ENCODE peak calls at places on chromosomes 5 and 9, in six cellular contexts. One of them, this sample, is unnamed.

GRCh38 chr5:31285025-31285424 is 91.5 kb downstream of the CDH6 start:
- DNase-seq in H1: no peak
- DNase-seq in left ventricle myocardium inferior: no peak
- DNase-seq in A549: no peak
- DNase-seq in K562: no peak
- DNase-seq in pancreas: no peak
- DNase-seq in this sample: no peak

GRCh38 chr5:167699434-167699833 is 592.0 kb upstream of the WWC1 start:
- DNase-seq in H1: no peak
- DNase-seq in left ventricle myocardium inferior: no peak
- DNase-seq in A549: peak
- DNase-seq in K562: no peak
- DNase-seq in pancreas: no peak
- DNase-seq in this sample: no peak

GRCh38 chr5:174008922-174009321 is 20.0 kb downstream of the C5orf47 start:
- DNase-seq in H1: no peak
- DNase-seq in left ventricle myocardium inferior: no peak
- DNase-seq in A549: no peak
- DNase-seq in K562: no peak
- DNase-seq in pancreas: no peak
- DNase-seq in this sample: no peak

GRCh38 chr5:150449491-150450339 is at the start of gene RPS14:
- DNase-seq in H1: peak
- DNase-seq in left ventricle myocardium inferior: peak
- DNase-seq in A549: peak
- DNase-seq in K562: peak
- DNase-seq in pancreas: peak
- DNase-seq in this sample: peak

GRCh38 chr5:44332360-44332971 is 56.8 kb downstream of the FGF10 start:
- DNase-seq in H1: no peak
- DNase-seq in left ventricle myocardium inferior: no peak
- DNase-seq in A549: peak
- DNase-seq in K562: peak
- DNase-seq in pancreas: no peak
- DNase-seq in this sample: no peak

GRCh38 chr9:2718001-2718697 is 839 bp downstream of the KCNV2 start:
- DNase-seq in H1: no peak
- DNase-seq in left ventricle myocardium inferior: no peak
- DNase-seq in A549: no peak
- DNase-seq in K562: no peak
- DNase-seq in pancreas: no peak
- DNase-seq in this sample: no peak

GRCh38 chr5:78077369-78078068 is 217.0 kb downstream of the AP3B1 start:
- DNase-seq in H1: no peak
- DNase-seq in left ventricle myocardium inferior: no peak
- DNase-seq in A549: no peak
- DNase-seq in K562: no peak
- DNase-seq in pancreas: no peak
- DNase-seq in this sample: no peak

GRCh38 chr9:135156525-135157510 is 69.3 kb downstream of the OLFM1 start:
- DNase-seq in H1: peak
- DNase-seq in left ventricle myocardium inferior: peak
- DNase-seq in A549: peak
- DNase-seq in K562: peak
- DNase-seq in pancreas: peak
- DNase-seq in this sample: no peak

GRCh38 chr9:130240410-130241197 is 25.0 kb upstream of the HMCN2 start:
- DNase-seq in H1: no peak
- DNase-seq in left ventricle myocardium inferior: peak
- DNase-seq in A549: peak
- DNase-seq in K562: peak
- DNase-seq in pancreas: peak
- DNase-seq in this sample: peak

GRCh38 chr9:131116281-131117101 is 8.9 kb upstream of the NUP214 start:
- DNase-seq in H1: no peak
- DNase-seq in left ventricle myocardium inferior: no peak
- DNase-seq in A549: no peak
- DNase-seq in K562: no peak
- DNase-seq in pancreas: no peak
- DNase-seq in this sample: no peak

GRCh38 chr5:79107020-79107796 is 4.4 kb upstream of the BHMT start:
- DNase-seq in H1: no peak
- DNase-seq in left ventricle myocardium inferior: no peak
- DNase-seq in A549: no peak
- DNase-seq in K562: no peak
- DNase-seq in pancreas: peak
- DNase-seq in this sample: no peak

GRCh38 chr5:17302138-17302537 is 84.7 kb downstream of the BASP1 start:
- DNase-seq in H1: no peak
- DNase-seq in left ventricle myocardium inferior: no peak
- DNase-seq in A549: peak
- DNase-seq in K562: no peak
- DNase-seq in pancreas: no peak
- DNase-seq in this sample: no peak

GRCh38 chr9:116791314-116791713 is 104.2 kb downstream of the TRIM32 start:
- DNase-seq in H1: no peak
- DNase-seq in left ventricle myocardium inferior: no peak
- DNase-seq in A549: no peak
- DNase-seq in K562: no peak
- DNase-seq in pancreas: no peak
- DNase-seq in this sample: no peak

GRCh38 chr5:102762095-102762534 is 7.0 kb downstream of the PAM start:
- DNase-seq in H1: no peak
- DNase-seq in left ventricle myocardium inferior: no peak
- DNase-seq in A549: no peak
- DNase-seq in K562: no peak
- DNase-seq in pancreas: no peak
- DNase-seq in this sample: no peak

GRCh38 chr5:38670878-38671277 is 114.4 kb upstream of the LIFR start:
- DNase-seq in H1: no peak
- DNase-seq in left ventricle myocardium inferior: no peak
- DNase-seq in A549: no peak
- DNase-seq in K562: no peak
- DNase-seq in pancreas: no peak
- DNase-seq in this sample: no peak

GRCh38 chr5:139711067-139711851 is 63.1 kb downstream of the CXXC5 start:
- DNase-seq in H1: peak
- DNase-seq in left ventricle myocardium inferior: peak
- DNase-seq in A549: peak
- DNase-seq in K562: peak
- DNase-seq in pancreas: peak
- DNase-seq in this sample: peak

GRCh38 chr5:1552469-1553255 is 28.9 kb upstream of the LPCAT1 start:
- DNase-seq in H1: peak
- DNase-seq in left ventricle myocardium inferior: peak
- DNase-seq in A549: no peak
- DNase-seq in K562: peak
- DNase-seq in pancreas: no peak
- DNase-seq in this sample: peak

GRCh38 chr9:27196383-27196782 is 87.4 kb downstream of the TEK start:
- DNase-seq in H1: no peak
- DNase-seq in left ventricle myocardium inferior: no peak
- DNase-seq in A549: no peak
- DNase-seq in K562: no peak
- DNase-seq in pancreas: no peak
- DNase-seq in this sample: no peak

GRCh38 chr5:91119265-91119664 is 263.9 kb downstream of the ARRDC3 start:
- DNase-seq in H1: no peak
- DNase-seq in left ventricle myocardium inferior: no peak
- DNase-seq in A549: no peak
- DNase-seq in K562: no peak
- DNase-seq in pancreas: no peak
- DNase-seq in this sample: no peak

GRCh38 chr5:164277720-164278119 is 772.3 kb downstream of the MAT2B start:
- DNase-seq in H1: no peak
- DNase-seq in left ventricle myocardium inferior: no peak
- DNase-seq in A549: no peak
- DNase-seq in K562: no peak
- DNase-seq in pancreas: no peak
- DNase-seq in this sample: no peak

GRCh38 chr9:111630182-111631070 is 708 bp upstream of the DNAJC25 start:
- DNase-seq in H1: peak
- DNase-seq in left ventricle myocardium inferior: no peak
- DNase-seq in A549: no peak
- DNase-seq in K562: no peak
- DNase-seq in pancreas: no peak
- DNase-seq in this sample: no peak

GRCh38 chr5:10595305-10595677 is 31.4 kb downstream of the ANKRD33B start:
- DNase-seq in H1: no peak
- DNase-seq in left ventricle myocardium inferior: no peak
- DNase-seq in A549: no peak
- DNase-seq in K562: no peak
- DNase-seq in pancreas: no peak
- DNase-seq in this sample: no peak

GRCh38 chr5:132418876-132419275 is 49.4 kb downstream of the SLC22A5 start:
- DNase-seq in H1: no peak
- DNase-seq in left ventricle myocardium inferior: no peak
- DNase-seq in A549: no peak
- DNase-seq in K562: no peak
- DNase-seq in pancreas: no peak
- DNase-seq in this sample: no peak

GRCh38 chr9:22035591-22036011 is 26.5 kb upstream of the CDKN2B start:
- DNase-seq in H1: no peak
- DNase-seq in left ventricle myocardium inferior: no peak
- DNase-seq in A549: no peak
- DNase-seq in K562: no peak
- DNase-seq in pancreas: no peak
- DNase-seq in this sample: no peak

DNA sequence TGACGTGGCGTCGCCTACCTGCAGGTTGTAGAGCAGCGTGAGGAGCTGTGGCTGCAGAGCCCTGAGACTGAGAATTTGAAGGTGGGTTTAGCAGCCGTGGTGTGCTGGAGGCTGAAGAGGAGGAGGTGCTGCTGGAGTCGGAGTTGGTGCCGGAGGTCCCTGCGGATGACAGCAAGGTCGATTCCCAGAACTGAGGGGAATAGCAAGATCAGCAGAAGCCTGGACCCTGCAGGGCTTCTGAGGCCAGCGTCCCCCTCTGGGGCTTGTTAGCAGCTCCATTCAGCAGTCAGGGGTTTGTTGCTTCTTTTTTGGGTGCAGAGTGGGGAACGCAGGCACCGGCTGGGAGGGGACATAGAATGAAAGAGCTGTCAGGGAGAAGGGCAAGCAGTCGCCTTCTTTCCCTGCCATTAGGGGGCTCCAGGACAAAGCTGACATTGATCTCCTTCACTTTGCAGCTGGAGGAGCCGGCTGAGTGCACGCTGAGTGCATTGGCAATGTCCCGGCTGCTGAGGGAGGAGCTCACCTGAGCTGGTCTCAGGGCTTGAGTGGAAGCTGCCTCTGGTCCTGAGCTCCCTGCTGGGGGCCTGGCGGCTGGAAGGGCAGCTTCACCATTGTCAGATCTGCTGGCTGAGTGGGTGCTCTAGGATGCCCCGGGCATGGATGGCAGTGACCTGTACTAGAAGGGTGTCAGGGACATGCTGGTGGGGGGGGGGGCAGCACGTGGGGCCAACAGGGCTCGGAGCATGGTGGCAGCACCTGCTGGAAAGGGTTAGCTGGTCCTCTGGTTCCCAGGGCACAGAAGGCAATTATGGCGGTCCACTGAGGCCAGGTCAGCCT is 20.8 kb downstream of the OBP2B start:
- DNase-seq in H1: peak
- DNase-seq in left ventricle myocardium inferior: no peak
- DNase-seq in A549: peak
- DNase-seq in K562: peak
- DNase-seq in pancreas: no peak
- DNase-seq in this sample: no peak
- TF ChIP-seq CTCF in H1: peak
- TF ChIP-seq CTCF in left ventricle myocardium inferior: peak
- TF ChIP-seq CTCF in A549: peak
- TF ChIP-seq CTCF in K562: peak
- TF ChIP-seq CTCF in pancreas: no peak
- TF ChIP-seq CTCF in this sample: no peak

DNA sequence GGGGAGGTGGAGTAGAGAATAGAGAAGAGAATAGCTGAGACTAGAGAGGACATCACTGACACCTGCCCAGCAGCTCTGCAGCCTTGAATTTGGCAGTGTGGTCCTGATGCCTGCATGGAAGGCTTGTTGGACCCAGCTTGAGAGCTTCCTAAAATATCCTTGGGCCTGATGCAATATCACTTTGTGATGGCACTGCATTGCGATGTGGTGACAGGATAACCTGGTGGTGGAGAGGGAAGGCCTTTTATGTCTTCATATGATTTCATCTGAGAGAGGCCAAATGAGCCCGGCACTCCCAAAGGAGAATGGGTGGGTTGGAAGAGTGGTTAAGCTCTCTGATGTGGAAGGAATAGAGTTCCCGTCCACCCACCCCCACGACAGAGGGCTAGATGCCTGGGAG is 99.6 kb upstream of the SSBP2 start:
- DNase-seq in H1: no peak
- DNase-seq in left ventricle myocardium inferior: no peak
- DNase-seq in A549: no peak
- DNase-seq in K562: no peak
- DNase-seq in pancreas: no peak
- DNase-seq in this sample: peak
- H3K4me3 ChIP-seq in H1: peak
- H3K4me3 ChIP-seq in left ventricle myocardium inferior: peak
- H3K4me3 ChIP-seq in A549: no peak
- H3K4me3 ChIP-seq in K562: no peak
- H3K4me3 ChIP-seq in pancreas: no peak
- H3K4me3 ChIP-seq in this sample: no peak

DNA sequence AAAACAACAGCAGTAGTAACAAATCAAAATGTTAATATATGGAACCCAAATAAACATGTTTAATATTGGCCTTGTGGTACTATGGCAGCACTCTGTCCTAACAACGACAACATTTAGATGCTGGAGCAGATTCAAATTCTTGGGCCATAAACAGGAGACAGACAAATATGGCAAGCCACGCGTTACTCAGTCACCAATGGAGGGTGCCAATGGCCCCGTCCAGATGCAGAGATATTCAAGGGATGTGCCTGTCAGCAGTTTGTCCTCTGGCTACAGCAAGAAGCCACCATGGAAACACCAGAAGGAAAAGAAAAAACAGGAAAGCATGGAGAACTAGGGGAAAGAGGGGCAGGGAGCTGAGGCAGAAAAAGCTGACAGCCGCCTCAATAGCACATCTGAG is 342.1 kb downstream of the NDUFS4 start:
- DNase-seq in H1: no peak
- DNase-seq in left ventricle myocardium inferior: no peak
- DNase-seq in A549: no peak
- DNase-seq in K562: no peak
- DNase-seq in pancreas: no peak
- DNase-seq in this sample: no peak
- H3K27ac ChIP-seq in H1: no peak
- H3K27ac ChIP-seq in left ventricle myocardium inferior: peak
- H3K27ac ChIP-seq in A549: no peak
- H3K27ac ChIP-seq in K562: no peak
- H3K27ac ChIP-seq in pancreas: no peak
- H3K27ac ChIP-seq in this sample: no peak

DNA sequence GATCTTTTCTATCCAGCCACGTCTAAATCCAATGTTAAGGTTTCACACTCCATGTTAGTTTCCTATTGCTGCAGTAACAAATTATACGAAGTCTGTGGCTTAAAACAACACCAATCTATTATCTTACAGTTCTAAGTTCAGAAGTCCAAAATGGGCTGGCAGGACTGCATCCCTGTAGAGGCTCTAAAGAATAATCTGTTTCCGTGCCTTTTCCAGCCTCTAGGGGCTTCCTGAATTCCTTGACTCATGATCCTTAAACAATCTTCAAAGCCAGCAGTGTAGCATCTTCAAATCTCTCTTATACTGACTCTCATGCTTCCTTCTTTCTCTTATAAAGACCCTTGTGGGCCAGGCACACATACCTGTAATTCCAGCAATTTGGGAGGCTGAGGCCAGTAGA is 6.8 kb downstream of the PLGRKT start:
- DNase-seq in H1: no peak
- DNase-seq in left ventricle myocardium inferior: no peak
- DNase-seq in A549: no peak
- DNase-seq in K562: no peak
- DNase-seq in pancreas: no peak
- DNase-seq in this sample: no peak
- TF ChIP-seq CTCF in H1: no peak
- TF ChIP-seq CTCF in left ventricle myocardium inferior: no peak
- TF ChIP-seq CTCF in A549: no peak
- TF ChIP-seq CTCF in K562: no peak
- TF ChIP-seq CTCF in pancreas: no peak
- TF ChIP-seq CTCF in this sample: no peak